ENCODE peak calls at places on chromosomes 12 and 14, in four cellular contexts. L is IMR-90, R is K562, O is HepG2. P is an unnamed sample.

GRCh38 chr12:105025890-105026289 is 39.8 kb downstream of the NOPCHAP1 start:
- DNase-seq in L (peak), R (no peak), O (no peak), P (no peak)

GRCh38 chr12:113392988-113393579 is 10.6 kb downstream of the SDS start:
- DNase-seq in L (no peak), R (peak), O (peak), P (no peak)

GRCh38 chr12:52969828-52970569 is 21.1 kb downstream of the KRT18 start:
- DNase-seq in L (no peak), R (no peak), O (peak), P (no peak)

GRCh38 chr12:1907652-1908611 is 10.5 kb downstream of the CACNA2D4 start:
- DNase-seq in L (no peak), R (no peak), O (no peak), P (peak)

GRCh38 chr12:77999074-77999715 is 168.5 kb downstream of the NAV3 start:
- DNase-seq in L (no peak), R (no peak), O (no peak), P (no peak)

GRCh38 chr14:81166126-81166525 is 54.6 kb downstream of the GTF2A1 start:
- DNase-seq in L (no peak), R (no peak), O (peak), P (no peak)

GRCh38 chr12:116687888-116688287 is 50.0 kb downstream of the SPRING1 start:
- DNase-seq in L (no peak), R (peak), O (peak), P (peak)

GRCh38 chr14:95677168-95677835 is 8.9 kb upstream of the TCL1B start:
- DNase-seq in L (no peak), R (no peak), O (no peak), P (no peak)

GRCh38 chr14:33805593-33805992 is 145.3 kb downstream of the EGLN3 start:
- DNase-seq in L (no peak), R (no peak), O (no peak), P (no peak)

GRCh38 chr14:75648066-75648838 is 12.4 kb downstream of the ERG28 start:
- DNase-seq in L (peak), R (no peak), O (peak), P (peak)

GRCh38 chr12:59444932-59445331 is 150.9 kb upstream of the SLC16A7 start:
- DNase-seq in L (peak), R (no peak), O (no peak), P (no peak)

GRCh38 chr14:104746071-104746545 is 6.8 kb upstream of the SIVA1 start:
- DNase-seq in L (no peak), R (no peak), O (no peak), P (no peak)

GRCh38 chr14:89588016-89588415 is 171.0 kb upstream of the FOXN3 start:
- DNase-seq in L (no peak), R (no peak), O (no peak), P (no peak)

GRCh38 chr12:75986001-75986739 is 45.4 kb downstream of the PHLDA1 start:
- DNase-seq in L (peak), R (no peak), O (peak), P (no peak)

GRCh38 chr14:95471526-95472304 is 44.7 kb downstream of the SYNE3 start:
- DNase-seq in L (no peak), R (no peak), O (no peak), P (no peak)

GRCh38 chr12:30546121-30546520 is 149.5 kb downstream of the IPO8 start:
- DNase-seq in L (no peak), R (no peak), O (peak), P (no peak)

GRCh38 chr12:132535046-132535445 is 45.1 kb downstream of the FBRSL1 start:
- DNase-seq in L (no peak), R (no peak), O (no peak), P (no peak)

GRCh38 chr14:104426771-104427125 is 152.8 kb upstream of the C14orf180 start:
- DNase-seq in L (no peak), R (no peak), O (no peak), P (no peak)

GRCh38 chr14:59055439-59056045 is 132.9 kb upstream of the DAAM1 start:
- DNase-seq in L (peak), R (peak), O (peak), P (peak)

GRCh38 chr12:63276537-63277365 is 125.8 kb upstream of the AVPR1A start:
- DNase-seq in L (peak), R (peak), O (peak), P (peak)

GRCh38 chr14:22433059-22433458 is 156.0 kb downstream of the DAD1 start:
- DNase-seq in L (no peak), R (no peak), O (no peak), P (no peak)

GRCh38 chr14:99320105-99320572 is 48.1 kb upstream of the BCL11B start:
- DNase-seq in L (peak), R (peak), O (peak), P (peak)

GRCh38 chr12:121668750-121669524 is 517 bp downstream of the MORN3 start:
- DNase-seq in L (peak), R (peak), O (peak), P (peak)

GRCh38 chr12:117986705-117987469 is 18.1 kb upstream of the KSR2 start:
- DNase-seq in L (peak), R (no peak), O (no peak), P (peak)

GRCh38 chr12:26116829-26117228 is 8.0 kb downstream of the BHLHE41 start:
- DNase-seq in L (no peak), R (peak), O (no peak), P (no peak)

GRCh38 chr12:12432373-12432772 is 75.5 kb downstream of the BORCS5 start:
- DNase-seq in L (peak), R (no peak), O (no peak), P (peak)

GRCh38 chr14:73712540-73713141 is 1.5 kb downstream of the PNMA1 start:
- DNase-seq in L (peak), R (peak), O (no peak), P (no peak)

GRCh38 chr12:69966409-69966808 is 141.4 kb downstream of the MYRFL start:
- DNase-seq in L (peak), R (no peak), O (peak), P (peak)

GRCh38 chr14:21915814-21916213 is 242.2 kb upstream of the OR4E1 start:
- DNase-seq in L (no peak), R (no peak), O (peak), P (peak)

GRCh38 chr12:3161861-3162260 is 84.7 kb downstream of the TSPAN9 start:
- DNase-seq in L (no peak), R (no peak), O (peak), P (no peak)

GRCh38 chr14:81727243-81727642 is 193.6 kb upstream of the SEL1L start:
- DNase-seq in L (no peak), R (no peak), O (no peak), P (no peak)

GRCh38 chr12:127054531-127054930 is 1212.4 kb upstream of the TMEM132C start:
- DNase-seq in L (no peak), R (no peak), O (no peak), P (no peak)

GRCh38 chr14:37585101-37585479 is 10.0 kb downstream of the FOXA1 start:
- DNase-seq in L (no peak), R (no peak), O (no peak), P (no peak)

GRCh38 chr12:32102234-32102633 is 4.4 kb upstream of the BICD1 start:
- DNase-seq in L (no peak), R (no peak), O (no peak), P (no peak)

GRCh38 chr12:68129979-68130378 is 29.6 kb downstream of the IFNG start:
- DNase-seq in L (no peak), R (no peak), O (no peak), P (no peak)

GRCh38 chr12:21991526-21991925 is 50.3 kb upstream of the ABCC9 start:
- DNase-seq in L (no peak), R (no peak), O (no peak), P (no peak)

GRCh38 chr12:21987786-21988185 is 46.6 kb upstream of the ABCC9 start:
- DNase-seq in L (no peak), R (no peak), O (no peak), P (no peak)

GRCh38 chr12:21989819-21990412 is 48.7 kb upstream of the ABCC9 start:
- DNase-seq in L (peak), R (no peak), O (peak), P (no peak)

GRCh38 chr12:21985155-21985554 is 43.9 kb upstream of the ABCC9 start:
- DNase-seq in L (peak), R (no peak), O (no peak), P (no peak)

DNA sequence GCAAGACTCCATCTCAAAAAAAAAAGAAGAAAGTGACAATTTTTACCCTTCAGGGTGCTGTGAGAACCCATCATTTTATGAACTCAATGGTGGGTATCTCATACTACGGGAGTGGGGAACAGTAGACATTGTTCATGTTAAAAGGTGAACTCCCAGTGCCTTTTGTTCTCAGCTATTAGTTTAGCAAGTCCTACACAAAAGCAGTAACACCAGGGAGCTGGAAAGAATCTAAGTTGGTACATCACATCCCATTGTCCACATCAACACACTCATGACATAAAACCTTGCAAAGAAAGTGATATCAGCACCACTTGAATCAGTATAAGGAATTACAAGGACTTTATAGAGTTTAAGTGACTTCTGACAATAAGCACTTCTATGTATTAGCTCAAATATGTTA is 47.4 kb upstream of the ABCC9 start:
- DNase-seq in L (no peak), R (no peak), O (no peak), P (no peak)
- TF ChIP-seq MAZ in L (no peak), R (no peak), O (no peak), P (no peak)

GRCh38 chr12:613996-614726 is 49.1 kb downstream of the NINJ2 start:
- DNase-seq in L (no peak), R (no peak), O (peak), P (peak)
- TF ChIP-seq MAZ in L (no peak), R (no peak), O (no peak), P (no peak)

GRCh38 chr12:90741611-90742010 is 213.4 kb downstream of the CCER1 start:
- DNase-seq in L (no peak), R (no peak), O (no peak), P (no peak)
- TF ChIP-seq MAZ in L (no peak), R (no peak), O (no peak), P (no peak)

DNA sequence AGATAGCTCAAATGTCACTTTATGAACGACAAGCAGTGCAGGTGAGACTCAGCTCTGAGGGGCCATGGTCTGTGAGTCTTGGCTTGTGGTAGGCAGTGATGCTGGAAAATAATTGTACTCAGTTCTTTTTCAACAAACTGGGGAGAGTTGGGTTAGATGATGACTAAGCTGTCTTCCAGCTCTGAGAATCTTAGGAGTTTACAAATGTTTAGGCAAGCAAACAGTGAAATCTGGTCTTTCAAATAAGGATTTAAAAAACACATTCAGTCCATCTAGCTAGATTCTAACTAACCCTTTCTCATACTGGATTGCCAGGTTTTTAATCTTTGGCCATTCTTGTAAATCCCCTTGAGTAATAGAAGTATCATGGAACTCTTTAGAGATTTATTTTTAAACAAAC is 3.4 kb downstream of the PHC1 start:
- DNase-seq in L (peak), R (no peak), O (no peak), P (no peak)
- TF ChIP-seq MAZ in L (no peak), R (no peak), O (no peak), P (no peak)